ENCODE peak calls at places on chromosomes 11 and 22, in seven cellular contexts. One of them, this sample, is unnamed.

GRCh38 chr11:75024764-75025211 is 36.1 kb downstream of the NEU3 start:
- DNase-seq in ovary: no peak
- DNase-seq in CD14-positive monocyte: no peak
- DNase-seq in type B pancreatic cell: no peak
- DNase-seq in epithelial cell of esophagus: no peak
- DNase-seq in adrenal gland: peak
- DNase-seq in uterus: no peak
- DNase-seq in this sample: peak

GRCh38 chr11:44619931-44620725 is 54.7 kb downstream of the CD82 start:
- DNase-seq in ovary: peak
- DNase-seq in CD14-positive monocyte: peak
- DNase-seq in type B pancreatic cell: peak
- DNase-seq in epithelial cell of esophagus: no peak
- DNase-seq in adrenal gland: no peak
- DNase-seq in uterus: peak
- DNase-seq in this sample: peak

GRCh38 chr11:2319791-2320481 is 18.1 kb downstream of the TSPAN32 start:
- DNase-seq in ovary: no peak
- DNase-seq in CD14-positive monocyte: peak
- DNase-seq in type B pancreatic cell: peak
- DNase-seq in epithelial cell of esophagus: no peak
- DNase-seq in adrenal gland: no peak
- DNase-seq in uterus: no peak
- DNase-seq in this sample: no peak

GRCh38 chr11:34174411-34175041 is 69.1 kb downstream of the NAT10 start:
- DNase-seq in ovary: peak
- DNase-seq in CD14-positive monocyte: peak
- DNase-seq in type B pancreatic cell: peak
- DNase-seq in epithelial cell of esophagus: peak
- DNase-seq in adrenal gland: peak
- DNase-seq in uterus: peak
- DNase-seq in this sample: peak

GRCh38 chr11:23278121-23278520 is 417.8 kb upstream of the CCDC179 start:
- DNase-seq in ovary: no peak
- DNase-seq in CD14-positive monocyte: no peak
- DNase-seq in type B pancreatic cell: no peak
- DNase-seq in epithelial cell of esophagus: peak
- DNase-seq in adrenal gland: no peak
- DNase-seq in uterus: no peak
- DNase-seq in this sample: no peak

GRCh38 chr11:130726234-130726559 is 190.1 kb downstream of the SNX19 start:
- DNase-seq in ovary: no peak
- DNase-seq in CD14-positive monocyte: no peak
- DNase-seq in type B pancreatic cell: no peak
- DNase-seq in epithelial cell of esophagus: peak
- DNase-seq in adrenal gland: no peak
- DNase-seq in uterus: peak
- DNase-seq in this sample: no peak

GRCh38 chr11:830295-831131 is 2.2 kb upstream of the CD151 start:
- DNase-seq in ovary: peak
- DNase-seq in CD14-positive monocyte: peak
- DNase-seq in type B pancreatic cell: no peak
- DNase-seq in epithelial cell of esophagus: peak
- DNase-seq in adrenal gland: peak
- DNase-seq in uterus: peak
- DNase-seq in this sample: no peak

GRCh38 chr11:29773656-29774264 is 243.1 kb downstream of the KCNA4 start:
- DNase-seq in ovary: no peak
- DNase-seq in CD14-positive monocyte: no peak
- DNase-seq in type B pancreatic cell: no peak
- DNase-seq in epithelial cell of esophagus: peak
- DNase-seq in adrenal gland: no peak
- DNase-seq in uterus: no peak
- DNase-seq in this sample: no peak

GRCh38 chr11:120028181-120028935 is 109.6 kb downstream of the TRIM29 start:
- DNase-seq in ovary: no peak
- DNase-seq in CD14-positive monocyte: no peak
- DNase-seq in type B pancreatic cell: no peak
- DNase-seq in epithelial cell of esophagus: no peak
- DNase-seq in adrenal gland: no peak
- DNase-seq in uterus: no peak
- DNase-seq in this sample: peak

GRCh38 chr11:35717043-35717442 is 54.5 kb downstream of the TRIM44 start:
- DNase-seq in ovary: no peak
- DNase-seq in CD14-positive monocyte: no peak
- DNase-seq in type B pancreatic cell: no peak
- DNase-seq in epithelial cell of esophagus: no peak
- DNase-seq in adrenal gland: no peak
- DNase-seq in uterus: no peak
- DNase-seq in this sample: no peak
- TF ChIP-seq CTCF in ovary: no peak
- TF ChIP-seq CTCF in CD14-positive monocyte: no peak
- TF ChIP-seq CTCF in type B pancreatic cell: no peak
- TF ChIP-seq CTCF in epithelial cell of esophagus: no peak
- TF ChIP-seq CTCF in adrenal gland: no peak
- TF ChIP-seq CTCF in uterus: no peak
- TF ChIP-seq CTCF in this sample: peak

DNA sequence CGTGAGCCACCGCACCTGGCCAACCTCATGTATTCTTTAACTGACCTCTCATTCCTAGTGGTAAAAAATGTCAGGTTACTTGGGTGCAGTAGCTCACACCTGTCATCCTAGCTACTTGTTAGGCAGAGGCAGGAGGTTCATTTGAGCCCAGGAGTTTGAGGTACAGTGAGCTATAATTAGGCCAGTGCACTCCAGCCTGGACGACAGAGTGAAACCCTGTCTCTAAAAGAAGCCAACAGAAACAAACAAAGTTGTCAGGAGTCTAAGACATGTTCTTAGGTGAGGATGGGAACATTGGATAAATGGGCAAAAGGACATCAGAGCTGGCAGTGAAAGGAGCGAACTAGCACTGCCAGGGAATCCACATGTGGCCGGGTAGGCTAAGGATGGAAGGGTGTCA is 18.1 kb downstream of the MADD start:
- DNase-seq in ovary: no peak
- DNase-seq in CD14-positive monocyte: no peak
- DNase-seq in type B pancreatic cell: no peak
- DNase-seq in epithelial cell of esophagus: no peak
- DNase-seq in adrenal gland: no peak
- DNase-seq in uterus: no peak
- DNase-seq in this sample: no peak
- TF ChIP-seq CTCF in ovary: no peak
- TF ChIP-seq CTCF in CD14-positive monocyte: no peak
- TF ChIP-seq CTCF in type B pancreatic cell: no peak
- TF ChIP-seq CTCF in epithelial cell of esophagus: no peak
- TF ChIP-seq CTCF in adrenal gland: no peak
- TF ChIP-seq CTCF in uterus: no peak
- TF ChIP-seq CTCF in this sample: no peak

DNA sequence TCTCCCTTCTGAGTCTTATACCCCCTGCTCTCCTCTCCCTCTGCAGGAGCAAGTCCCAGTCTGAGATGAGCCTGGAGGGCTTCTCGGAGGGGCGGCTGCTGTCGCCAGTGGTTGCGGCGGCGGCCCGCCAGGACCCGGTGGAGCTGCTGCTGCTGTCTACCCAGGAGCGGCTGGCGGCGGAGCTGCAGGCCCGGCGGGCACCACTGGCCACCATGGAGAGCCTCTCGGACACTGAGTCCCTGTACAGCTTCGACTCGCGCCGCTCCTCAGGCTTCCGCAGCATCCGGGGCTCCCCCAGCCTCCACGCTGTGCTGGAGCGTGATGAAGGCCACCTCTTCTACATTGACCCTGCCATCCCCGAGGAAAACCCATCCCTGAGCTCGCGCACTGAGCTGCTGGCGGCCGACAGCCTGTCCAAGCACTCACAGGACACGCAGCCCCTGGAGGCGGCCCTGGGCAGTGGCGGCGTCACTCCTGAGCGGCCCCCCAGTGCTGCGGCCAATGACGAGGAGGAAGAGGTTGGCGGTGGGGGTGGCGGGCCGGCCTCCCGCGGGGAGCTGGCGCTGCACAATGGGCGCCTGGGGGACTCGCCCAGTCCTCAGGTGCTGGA is 8.8 kb upstream of the MYRF start:
- DNase-seq in ovary: no peak
- DNase-seq in CD14-positive monocyte: no peak
- DNase-seq in type B pancreatic cell: no peak
- DNase-seq in epithelial cell of esophagus: no peak
- DNase-seq in adrenal gland: no peak
- DNase-seq in uterus: no peak
- DNase-seq in this sample: no peak
- TF ChIP-seq CTCF in ovary: no peak
- TF ChIP-seq CTCF in CD14-positive monocyte: no peak
- TF ChIP-seq CTCF in type B pancreatic cell: no peak
- TF ChIP-seq CTCF in epithelial cell of esophagus: no peak
- TF ChIP-seq CTCF in adrenal gland: no peak
- TF ChIP-seq CTCF in uterus: no peak
- TF ChIP-seq CTCF in this sample: no peak

DNA sequence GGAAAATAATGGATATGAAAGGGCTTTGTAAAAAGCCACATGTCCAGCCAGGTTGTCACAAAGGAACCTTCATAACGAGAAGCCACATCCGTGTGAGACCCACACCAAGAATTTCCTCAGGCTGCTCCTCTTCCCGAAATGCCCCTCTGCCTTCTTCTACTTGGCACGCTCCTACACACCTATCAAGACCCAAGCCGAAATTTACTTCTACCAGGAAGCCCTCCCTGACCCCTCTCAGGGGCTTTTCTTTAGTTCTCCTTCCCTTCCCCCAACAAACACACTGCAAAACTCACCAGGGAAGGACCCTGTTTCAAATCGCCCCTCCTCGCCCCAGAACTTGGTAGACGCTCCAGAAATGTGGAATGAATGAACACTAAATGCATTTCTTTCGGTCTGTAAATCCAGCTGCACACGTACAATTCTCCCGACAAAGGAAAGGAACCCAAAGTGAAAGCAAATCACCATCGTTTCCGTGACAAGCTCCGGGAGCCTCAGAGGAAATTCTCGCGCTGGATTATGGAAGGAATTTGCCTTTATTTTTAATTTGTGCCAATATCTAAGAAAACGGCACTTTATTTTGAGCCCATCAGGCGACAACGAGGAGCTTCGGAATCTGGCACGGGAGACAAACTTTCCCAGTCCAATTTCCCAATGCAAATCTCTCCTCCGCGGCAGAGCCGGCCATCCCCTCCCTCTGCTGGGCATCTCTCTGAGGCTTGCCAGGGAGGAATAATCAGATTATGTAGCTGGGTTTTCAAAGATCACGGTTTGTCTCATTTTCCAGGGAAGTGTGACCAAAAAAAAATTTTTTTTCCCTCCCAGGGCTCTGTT is 13.2 kb upstream of the SHISAL1 start:
- DNase-seq in ovary: no peak
- DNase-seq in CD14-positive monocyte: no peak
- DNase-seq in type B pancreatic cell: no peak
- DNase-seq in epithelial cell of esophagus: peak
- DNase-seq in adrenal gland: no peak
- DNase-seq in uterus: no peak
- DNase-seq in this sample: no peak
- TF ChIP-seq CTCF in ovary: no peak
- TF ChIP-seq CTCF in CD14-positive monocyte: no peak
- TF ChIP-seq CTCF in type B pancreatic cell: peak
- TF ChIP-seq CTCF in epithelial cell of esophagus: peak
- TF ChIP-seq CTCF in adrenal gland: peak
- TF ChIP-seq CTCF in uterus: no peak
- TF ChIP-seq CTCF in this sample: peak

GRCh38 chr11:65814131-65814959 is 19.4 kb upstream of the SNX32 start:
- DNase-seq in ovary: no peak
- DNase-seq in CD14-positive monocyte: peak
- DNase-seq in type B pancreatic cell: no peak
- DNase-seq in epithelial cell of esophagus: peak
- DNase-seq in adrenal gland: peak
- DNase-seq in uterus: no peak
- DNase-seq in this sample: no peak

GRCh38 chr11:65821107-65821506 is 12.7 kb upstream of the SNX32 start:
- DNase-seq in ovary: no peak
- DNase-seq in CD14-positive monocyte: no peak
- DNase-seq in type B pancreatic cell: no peak
- DNase-seq in epithelial cell of esophagus: no peak
- DNase-seq in adrenal gland: no peak
- DNase-seq in uterus: no peak
- DNase-seq in this sample: no peak

GRCh38 chr11:65814960-65815565 is 18.7 kb upstream of the SNX32 start:
- DNase-seq in ovary: no peak
- DNase-seq in CD14-positive monocyte: no peak
- DNase-seq in type B pancreatic cell: no peak
- DNase-seq in epithelial cell of esophagus: no peak
- DNase-seq in adrenal gland: no peak
- DNase-seq in uterus: no peak
- DNase-seq in this sample: no peak

GRCh38 chr11:65817312-65817814 is 16.4 kb upstream of the SNX32 start:
- DNase-seq in ovary: no peak
- DNase-seq in CD14-positive monocyte: no peak
- DNase-seq in type B pancreatic cell: no peak
- DNase-seq in epithelial cell of esophagus: no peak
- DNase-seq in adrenal gland: no peak
- DNase-seq in uterus: no peak
- DNase-seq in this sample: no peak

GRCh38 chr11:65817815-65818680 is 15.7 kb upstream of the SNX32 start:
- DNase-seq in ovary: peak
- DNase-seq in CD14-positive monocyte: peak
- DNase-seq in type B pancreatic cell: peak
- DNase-seq in epithelial cell of esophagus: peak
- DNase-seq in adrenal gland: peak
- DNase-seq in uterus: peak
- DNase-seq in this sample: peak
- TF ChIP-seq CTCF in ovary: peak
- TF ChIP-seq CTCF in CD14-positive monocyte: peak
- TF ChIP-seq CTCF in type B pancreatic cell: peak
- TF ChIP-seq CTCF in epithelial cell of esophagus: peak
- TF ChIP-seq CTCF in adrenal gland: peak
- TF ChIP-seq CTCF in uterus: peak
- TF ChIP-seq CTCF in this sample: peak

This sample was measured in osteocyte.